ENCODE peak calls at places on chromosomes 1 and 21, in eight cellular contexts. B is A549, Y is ovary, K is transverse colon, J is heart left ventricle, X is tibial nerve, R is esophagus squamous epithelium, I is esophagus muscularis mucosa. V is an unnamed sample. For H3K9me3, the result is how much of the 10 kb centered on the place peaks cover.

GRCh38 chr1:59761440-59761839 is 53.3 kb upstream of the HOOK1 start:
- DNase-seq in X (no peak), J (no peak), B (no peak), I (peak), K (no peak), Y (no peak), R (no peak), V (no peak)

GRCh38 chr1:167630568-167631385 is 745 bp downstream of the RCSD1 start:
- DNase-seq in I (no peak), R (no peak), J (no peak), B (no peak), X (no peak), K (peak), Y (no peak), V (peak)

GRCh38 chr1:62178372-62178771 is 16.3 kb upstream of the L1TD1 start:
- DNase-seq in Y (no peak), K (no peak), I (no peak), B (no peak), X (no peak), J (no peak), R (no peak), V (no peak)

GRCh38 chr1:25697426-25698220 is 81.0 kb downstream of the MAN1C1 start:
- DNase-seq in I (no peak), X (no peak), K (no peak), Y (no peak), B (no peak), R (no peak), J (no peak), V (no peak)

GRCh38 chr1:97651201-97651600 is 269.6 kb downstream of the DPYD start:
- DNase-seq in X (no peak), Y (no peak), J (no peak), B (no peak), K (no peak), R (no peak), I (no peak), V (no peak)

GRCh38 chr1:110554871-110555801 is 36.2 kb upstream of the KCNA10 start:
- DNase-seq in B (peak), J (peak), K (peak), X (peak), I (no peak), R (no peak), Y (peak), V (peak)

GRCh38 chr1:228014235-228014930 is 7.6 kb downstream of the WNT3A start:
- DNase-seq in J (no peak), Y (no peak), K (no peak), X (no peak), I (no peak), R (no peak), B (no peak), V (no peak)

GRCh38 chr1:67314696-67315095 is 7.0 kb downstream of the IL12RB2 start:
- DNase-seq in K (no peak), B (no peak), R (no peak), X (no peak), I (no peak), J (no peak), Y (no peak), V (no peak)

GRCh38 chr21:29384608-29385359 is 86.1 kb downstream of the BACH1 start:
- DNase-seq in K (no peak), Y (no peak), R (no peak), B (no peak), J (no peak), X (no peak), I (no peak), V (no peak)

GRCh38 chr1:40980453-40981121 is 1.1 kb downstream of the CTPS1 start:
- DNase-seq in X (no peak), I (no peak), K (peak), J (peak), R (no peak), Y (no peak), B (no peak), V (peak)
- TF ChIP-seq POLR2A in X (no peak), I (no peak), K (no peak), J (no peak), R (no peak), Y (no peak), B (no peak), V (peak)

GRCh38 chr1:2880812-2881295 is 79.4 kb upstream of the TTC34 start:
- DNase-seq in K (no peak), B (no peak), X (no peak), J (no peak), R (no peak), Y (no peak), I (no peak), V (no peak)

GRCh38 chr1:2880086-2880485 is 78.6 kb upstream of the TTC34 start:
- DNase-seq in R (no peak), X (no peak), K (no peak), I (no peak), B (no peak), Y (no peak), J (no peak), V (no peak)

GRCh38 chr1:2881556-2881955 is 80.1 kb upstream of the TTC34 start:
- DNase-seq in I (no peak), X (no peak), J (no peak), B (no peak), R (no peak), K (no peak), Y (no peak), V (no peak)

GRCh38 chr1:2885001-2885400 is 83.5 kb upstream of the TTC34 start:
- DNase-seq in B (no peak), I (no peak), K (no peak), X (no peak), Y (no peak), J (no peak), R (no peak), V (no peak)

GRCh38 chr1:2882968-2883696 is 81.6 kb upstream of the TTC34 start:
- DNase-seq in X (no peak), J (no peak), I (no peak), Y (no peak), K (no peak), B (peak), R (no peak), V (no peak)
- H3K9me3 ChIP-seq in X (under half), J (under half), I (under half), Y (under half), K (under half), B (under half), R (under half), V (under half)

GRCh38 chr1:246569248-246570238 is 3.3 kb downstream of the CNST start:
- DNase-seq in R (no peak), J (no peak), Y (no peak), I (no peak), B (no peak), K (peak), X (no peak), V (no peak)
- TF ChIP-seq POLR2A in R (no peak), J (no peak), Y (no peak), I (no peak), B (no peak), K (peak), X (no peak), V (no peak)

DNA sequence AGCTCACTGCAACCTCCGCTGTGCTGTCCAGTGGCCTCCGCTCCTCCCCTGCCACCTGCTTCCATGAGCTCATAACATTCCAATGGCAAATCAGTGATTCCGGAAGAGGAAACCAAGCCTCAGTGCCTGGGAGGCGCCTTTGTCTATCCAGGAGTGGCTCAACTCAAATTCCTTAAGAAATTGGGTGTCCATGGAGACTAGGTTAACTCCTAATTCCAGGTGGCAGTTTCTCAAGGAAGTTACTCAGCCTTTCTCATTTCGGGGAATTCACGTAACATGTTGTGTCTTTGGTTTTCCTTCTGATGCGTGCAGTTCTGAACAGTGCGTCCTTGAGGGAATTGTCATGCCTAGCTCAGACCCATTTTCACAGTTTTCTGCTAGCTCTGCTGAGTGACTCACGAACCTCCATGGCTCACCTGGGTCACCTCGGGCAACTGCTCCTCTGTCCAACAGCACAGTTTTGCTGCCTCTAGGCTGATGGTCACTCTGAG is 89.9 kb upstream of the DSCAM start:
- DNase-seq in Y (no peak), J (no peak), R (no peak), K (no peak), B (no peak), X (no peak), I (peak), V (no peak)
- H3K9me3 ChIP-seq in Y (under half), J (under half), R (under half), K (under half), B (under half), X (under half), I (under half), V (under half)

GRCh38 chr1:247331526-247332214 is at the start of gene ZNF496:
- DNase-seq in X (peak), J (peak), R (no peak), K (peak), B (peak), Y (peak), I (no peak), V (peak)
- TF ChIP-seq POLR2A in X (peak), J (no peak), R (no peak), K (peak), B (peak), Y (peak), I (no peak), V (no peak)

DNA sequence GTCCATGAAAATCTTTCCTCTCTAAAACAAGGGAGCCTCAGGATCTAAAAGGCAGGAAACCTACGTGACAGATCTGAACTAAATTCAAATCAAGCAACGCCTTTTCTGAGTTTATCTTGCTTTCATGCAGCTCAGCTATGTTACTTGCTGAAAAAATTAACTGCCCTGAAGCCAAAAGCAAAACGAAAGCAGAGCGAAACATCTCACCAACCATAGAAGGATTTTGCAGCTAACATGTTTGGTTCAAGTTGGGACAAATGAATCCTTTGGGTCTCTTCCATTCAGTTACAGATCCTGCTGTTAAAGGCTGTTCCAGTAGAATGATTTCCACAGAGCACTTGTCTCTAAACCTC is 488 bp downstream of the SLC2A5 start:
- DNase-seq in B (no peak), K (no peak), I (no peak), X (no peak), Y (no peak), J (no peak), R (no peak), V (no peak)
- H3K9me3 ChIP-seq in B (under half), K (under half), I (under half), X (under half), Y (under half), J (under half), R (under half), V (under half)

GRCh38 chr1:24147194-24147593 is 4.3 kb upstream of the IL22RA1 start:
- DNase-seq in J (no peak), I (no peak), Y (no peak), R (no peak), B (no peak), X (no peak), K (no peak), V (no peak)

GRCh38 chr1:24149854-24150227 is 6.9 kb upstream of the IL22RA1 start:
- DNase-seq in J (peak), I (no peak), R (no peak), X (no peak), K (peak), B (peak), Y (no peak), V (peak)

GRCh38 chr1:24152631-24153494 is 9.9 kb upstream of the IL22RA1 start:
- DNase-seq in R (no peak), I (no peak), Y (no peak), K (no peak), J (no peak), B (no peak), X (no peak), V (no peak)

GRCh38 chr1:24151175-24151533 is 8.2 kb upstream of the IL22RA1 start:
- DNase-seq in Y (no peak), B (no peak), I (no peak), J (no peak), X (no peak), K (peak), R (no peak), V (no peak)

DNA sequence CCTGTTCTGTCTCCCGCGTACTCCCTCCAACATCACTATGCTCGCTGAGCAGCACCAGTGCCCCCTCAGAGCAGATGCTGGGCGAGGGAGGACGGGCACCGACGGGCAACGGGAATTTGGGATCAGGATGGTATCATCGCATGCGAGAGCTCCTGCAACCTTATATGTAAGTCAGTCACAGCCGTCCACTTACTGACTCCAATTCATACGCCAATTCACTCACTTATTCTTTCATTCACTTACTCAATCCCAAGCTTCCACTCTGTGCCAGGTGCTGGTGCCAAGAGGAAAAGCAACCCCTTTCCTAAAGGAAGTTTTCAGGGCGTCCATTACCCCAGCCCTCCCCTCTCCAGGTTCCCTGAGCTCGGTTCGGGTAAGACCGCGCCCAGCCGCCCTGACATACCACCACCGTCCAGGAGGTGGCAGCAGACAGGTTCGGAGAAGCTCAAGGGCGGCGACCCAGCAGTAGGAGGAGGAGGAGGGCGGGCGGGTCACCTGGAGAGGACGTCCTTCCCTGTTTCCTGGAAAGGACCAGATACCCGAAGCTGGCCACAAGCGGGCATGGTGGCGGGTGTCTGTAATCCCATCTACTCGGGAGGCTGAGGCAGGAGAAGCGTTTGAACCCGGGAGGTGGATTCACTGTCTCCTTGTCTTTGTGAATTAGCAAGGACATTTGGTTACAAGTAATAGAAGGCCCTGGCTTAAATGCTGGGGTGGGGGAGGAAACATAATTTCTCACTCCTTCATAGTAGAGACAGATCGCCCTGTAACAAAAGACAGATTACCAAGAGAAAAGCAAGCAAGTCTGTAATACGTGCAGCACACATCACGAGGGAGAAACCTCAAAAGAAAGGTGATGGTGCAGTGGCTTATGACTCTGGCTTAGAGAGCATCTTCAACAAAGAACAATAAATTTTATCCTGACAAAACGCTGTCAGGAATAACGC is 7.6 kb upstream of the IL22RA1 start:
- DNase-seq in Y (peak), K (peak), I (peak), J (peak), R (peak), X (peak), B (peak), V (peak)
- TF ChIP-seq POLR2A in Y (no peak), K (peak), I (no peak), J (no peak), R (no peak), X (no peak), B (no peak), V (no peak)

GRCh38 chr1:65444128-65444527 is 23.7 kb downstream of the LEPR start:
- DNase-seq in B (no peak), I (no peak), X (no peak), J (no peak), R (no peak), Y (no peak), K (no peak), V (no peak)

GRCh38 chr1:65442442-65442841 is 22.0 kb downstream of the LEPR start:
- DNase-seq in I (no peak), Y (no peak), X (no peak), K (no peak), J (no peak), B (no peak), R (no peak), V (no peak)

GRCh38 chr1:65440322-65440864 is 19.9 kb downstream of the LEPR start:
- DNase-seq in B (no peak), R (no peak), K (no peak), Y (no peak), X (no peak), I (no peak), J (no peak), V (no peak)

GRCh38 chr1:65440915-65441314 is 20.4 kb downstream of the LEPR start:
- DNase-seq in B (no peak), R (no peak), J (no peak), K (no peak), I (no peak), Y (no peak), X (no peak), V (no peak)

DNA sequence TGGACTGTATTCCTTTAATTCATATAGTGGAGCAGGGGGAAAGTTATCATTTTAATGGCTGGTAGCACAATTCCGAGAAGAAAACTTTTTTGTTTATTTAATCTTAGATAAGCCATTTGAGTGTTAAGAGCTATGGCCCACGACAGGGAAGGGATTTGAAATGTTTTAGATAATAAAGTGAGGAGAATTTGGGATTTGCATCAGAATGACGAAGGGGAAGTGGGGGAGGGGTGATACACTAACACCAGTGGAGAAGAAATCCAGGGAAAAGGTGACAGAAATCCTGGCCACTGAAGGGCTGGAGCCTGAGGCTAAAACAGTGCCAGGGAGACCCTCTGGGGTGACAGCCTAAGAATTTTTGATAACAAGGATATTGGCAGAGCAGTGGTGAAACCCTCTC is 21.0 kb downstream of the LEPR start:
- DNase-seq in Y (no peak), B (no peak), X (no peak), R (no peak), I (no peak), J (no peak), K (no peak), V (no peak)
- H3K9me3 ChIP-seq in Y (under half), B (under half), X (under half), R (under half), I (under half), J (under half), K (under half), V (under half)

GRCh38 chr1:211258756-211259595 is at the start of gene RCOR3:
- DNase-seq in I (peak), B (peak), X (peak), K (peak), Y (peak), J (peak), R (peak), V (peak)
- TF ChIP-seq POLR2A in I (peak), B (peak), X (peak), K (peak), Y (peak), J (peak), R (peak), V (peak)

DNA sequence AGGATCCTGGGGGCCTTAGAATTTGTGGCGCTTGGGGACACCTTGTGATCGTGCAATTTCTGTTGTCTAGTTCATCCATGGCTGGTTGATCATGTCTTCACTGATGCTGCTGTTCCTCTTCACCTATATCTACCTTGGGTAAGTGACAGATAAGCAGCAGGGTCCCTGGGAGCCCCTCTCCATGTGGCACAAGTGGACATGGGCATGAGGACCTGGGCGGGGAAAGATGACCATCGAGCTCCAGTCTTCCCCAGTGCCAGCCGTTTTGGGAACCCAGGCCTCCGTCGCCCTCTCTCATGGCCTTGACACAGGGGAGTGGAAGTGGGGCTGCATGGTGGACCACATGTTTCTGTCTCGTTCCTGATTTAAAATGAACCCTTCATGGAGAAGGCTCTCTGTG is 17.6 kb downstream of the PSEN2 start:
- DNase-seq in I (no peak), B (no peak), Y (no peak), J (no peak), X (no peak), K (no peak), R (no peak), V (no peak)
- H3K9me3 ChIP-seq in I (under half), B (under half), Y (under half), J (under half), X (under half), K (under half), R (under half), V (under half)

V was measured in adrenal gland.